ENCODE peak calls at places on chromosomes 1 and 21, in six cellular contexts. B is GM12878, V is HepG2, S is upper lobe of left lung, J is A549, D is K562. W is an unnamed sample.
A peak's percentile ranks its signal among the peaks of the same experiment; 100 is the strongest.

GRCh38 chr1:219323426-219323825 is 149.7 kb downstream of the LYPLAL1 start:
- ATAC-seq in J (no peak), D (no peak), B (no peak), V (no peak), S (no peak), W (no peak)

GRCh38 chr1:13728104-13728503 is 28.1 kb downstream of the PRDM2 start:
- ATAC-seq in D (no peak), J (no peak), S (no peak), V (no peak), B (no peak), W (no peak)

GRCh38 chr1:24786191-24786590 is 40.9 kb downstream of the CLIC4 start:
- ATAC-seq in J (no peak), B (no peak), D (no peak), S (no peak), V (no peak), W (peak; percentile 86)

GRCh38 chr1:165389609-165390008 is 33.1 kb upstream of the LMX1A start:
- ATAC-seq in D (no peak), V (no peak), B (no peak), J (no peak), S (no peak), W (no peak)

GRCh38 chr1:109423498-109423897 is 2.8 kb downstream of the PSMA5 start:
- ATAC-seq in B (no peak), S (no peak), J (no peak), D (no peak), V (no peak), W (no peak)

GRCh38 chr1:78388275-78388674 is 102.5 kb upstream of the PTGFR start:
- ATAC-seq in B (no peak), J (no peak), D (no peak), S (no peak), V (no peak), W (no peak)

GRCh38 chr1:209513226-209513625 is 70.3 kb upstream of the CAMK1G start:
- ATAC-seq in D (peak; percentile 94), J (peak; percentile 89), S (no peak), B (peak; percentile 85), V (peak; percentile 79), W (no peak)

GRCh38 chr1:154578058-154578418 is 10.5 kb downstream of the CHRNB2 start:
- ATAC-seq in V (no peak), J (no peak), S (no peak), D (no peak), B (no peak), W (peak; percentile 39)

GRCh38 chr1:227869281-227869842 is 53.9 kb downstream of the PRSS38 start:
- ATAC-seq in D (no peak), V (no peak), B (no peak), S (no peak), J (no peak), W (no peak)

GRCh38 chr1:246497331-246497915 is 9.7 kb downstream of the SMYD3 start:
- ATAC-seq in S (no peak), J (peak; percentile 70), V (peak; percentile 23), B (peak; percentile 86), D (peak; percentile 45), W (no peak)

GRCh38 chr1:221122501-221122900 is 243.3 kb downstream of the HLX start:
- ATAC-seq in S (no peak), D (no peak), J (no peak), B (no peak), V (no peak), W (no peak)

GRCh38 chr1:207006914-207007313 is 25.6 kb downstream of the C1orf116 start:
- ATAC-seq in J (no peak), S (no peak), D (peak; percentile 22), B (no peak), V (peak; percentile 27), W (no peak)

GRCh38 chr1:115184951-115185331 is 95.6 kb upstream of the TSPAN2 start:
- ATAC-seq in J (peak; percentile 23), S (no peak), V (no peak), D (peak; percentile 47), B (no peak), W (peak; percentile 75)

GRCh38 chr1:114235956-114236355 is 82.3 kb upstream of the SYT6 start:
- ATAC-seq in S (no peak), B (no peak), V (no peak), D (no peak), J (no peak), W (no peak)

GRCh38 chr1:21149430-21149861 is 27.3 kb downstream of the EIF4G3 start:
- ATAC-seq in S (peak; percentile 76), B (no peak), V (no peak), J (peak; percentile 77), D (no peak), W (peak; percentile 46)

GRCh38 chr1:59125154-59125553 is 171.7 kb upstream of the FGGY start:
- ATAC-seq in V (no peak), B (no peak), S (no peak), D (no peak), J (no peak), W (no peak)

GRCh38 chr21:34822957-34823356 is 154.2 kb downstream of the CLIC6 start:
- ATAC-seq in J (no peak), V (no peak), S (no peak), B (no peak), D (no peak), W (no peak)

GRCh38 chr1:23720256-23720995 is 22.8 kb upstream of the ELOA start:
- ATAC-seq in D (no peak), B (peak; percentile 79), S (no peak), V (no peak), J (no peak), W (no peak)

GRCh38 chr1:161115132-161115711 is 2.6 kb downstream of the PFDN2 start:
- ATAC-seq in V (no peak), S (no peak), D (peak; percentile 10), B (no peak), J (peak; percentile 22), W (no peak)

GRCh38 chr1:13583964-13584791 is 546 bp downstream of the PDPN start:
- ATAC-seq in S (peak; percentile 56), B (no peak), V (no peak), J (no peak), D (no peak), W (peak; percentile 75)

GRCh38 chr21:44547656-44548331 is 3.5 kb downstream of the KRTAP10-2 start:
- ATAC-seq in S (no peak), D (no peak), B (no peak), V (no peak), J (no peak), W (no peak)

GRCh38 chr1:200103961-200104583 is 76.6 kb downstream of the NR5A2 start:
- ATAC-seq in B (no peak), V (no peak), J (no peak), S (no peak), D (no peak), W (no peak)

GRCh38 chr1:6465461-6466005 is 440 bp downstream of the TNFRSF25 start:
- ATAC-seq in S (no peak), B (no peak), J (no peak), V (peak; percentile 2), D (no peak), W (no peak)

GRCh38 chr21:44989943-44990780 is 50.3 kb downstream of the SLX9 start:
- ATAC-seq in D (no peak), B (no peak), S (no peak), J (no peak), V (no peak), W (no peak)

GRCh38 chr1:69711159-69711930 is 143.6 kb downstream of the LRRC7 start:
- ATAC-seq in J (no peak), V (no peak), D (no peak), S (no peak), B (no peak), W (no peak)

GRCh38 chr1:8711161-8711560 is 106.3 kb downstream of the RERE start:
- ATAC-seq in D (no peak), J (no peak), B (no peak), V (no peak), S (no peak), W (no peak)

GRCh38 chr1:8708259-8708658 is 109.2 kb downstream of the RERE start:
- ATAC-seq in D (no peak), B (no peak), J (no peak), S (no peak), V (no peak), W (no peak)

GRCh38 chr1:8711873-8712412 is 105.5 kb downstream of the RERE start:
- ATAC-seq in J (no peak), S (no peak), D (peak; percentile 19), B (peak; percentile 53), V (peak; percentile 80), W (no peak)

GRCh38 chr1:8716238-8716637 is 101.2 kb downstream of the RERE start:
- ATAC-seq in B (no peak), V (no peak), D (no peak), S (no peak), J (no peak), W (no peak)

GRCh38 chr1:8712413-8713229 is 104.8 kb downstream of the RERE start:
- ATAC-seq in J (peak; percentile 92), B (peak; percentile 83), D (peak; percentile 82), S (no peak), V (peak; percentile 86), W (peak; percentile 63)
- TF ChIP-seq EP300 in J (peak; percentile 86), B (peak; percentile 55), D (no peak), S (peak; percentile 42), V (peak; percentile 49), W (no peak)

GRCh38 chr1:31944205-31945089 is 6.3 kb upstream of the PTP4A2 start:
- ATAC-seq in S (peak; percentile 94), V (peak; percentile 39), D (peak; percentile 91), B (peak; percentile 85), J (peak; percentile 90), W (peak; percentile 90)
- TF ChIP-seq POLR2A in S (peak; percentile 53), V (no peak), D (peak; percentile 96), B (peak; percentile 99), J (peak; percentile 35), W (peak; percentile 45)

GRCh38 chr1:9687120-9687875 is 35.8 kb downstream of the PIK3CD start:
- ATAC-seq in D (peak; percentile 80), S (peak; percentile 6), B (peak; percentile 69), V (peak; percentile 70), J (peak; percentile 81), W (peak; percentile 32)
- TF ChIP-seq CTCF in D (peak; percentile 47), S (no peak), B (peak; percentile 28), V (no peak), J (no peak), W (no peak)

GRCh38 chr1:111490220-111490619 is 13.2 kb downstream of the ADORA3 start:
- ATAC-seq in S (no peak), J (no peak), V (no peak), D (no peak), B (no peak), W (no peak)

GRCh38 chr1:111486431-111486830 is 12.6 kb downstream of the C1orf162 start:
- ATAC-seq in B (no peak), D (no peak), J (no peak), V (no peak), S (no peak), W (no peak)

GRCh38 chr1:111491070-111491469 is 12.4 kb downstream of the ADORA3 start:
- ATAC-seq in S (no peak), D (no peak), J (no peak), V (no peak), B (no peak), W (no peak)

GRCh38 chr1:111488669-111489068 is 14.8 kb downstream of the ADORA3 start:
- ATAC-seq in S (no peak), V (no peak), D (no peak), B (no peak), J (no peak), W (no peak)

DNA sequence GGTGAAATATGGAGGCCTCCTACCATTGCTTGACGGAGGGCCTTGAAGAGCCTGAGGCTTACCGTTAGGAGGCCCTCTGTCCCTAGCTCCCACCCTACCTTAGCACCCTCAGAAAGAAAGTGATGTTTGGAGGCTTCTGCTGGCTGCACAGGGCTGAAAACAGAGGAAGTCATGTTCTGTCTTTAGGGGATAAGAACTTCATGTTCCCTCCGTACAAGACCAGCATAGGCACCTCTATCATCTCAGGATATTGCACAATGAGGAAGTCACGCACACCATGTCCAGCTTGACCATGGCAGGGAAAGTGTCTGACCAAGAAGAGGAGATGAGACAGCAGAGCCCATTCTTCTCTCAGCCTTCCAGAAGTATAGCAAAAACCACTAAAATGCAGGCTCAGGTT is 13.8 kb downstream of the ADORA3 start:
- ATAC-seq in D (peak; percentile 59), B (no peak), V (peak; percentile 35), S (peak; percentile 73), J (no peak), W (peak; percentile 78)
- TF ChIP-seq EP300 in D (no peak), B (no peak), V (no peak), S (peak; percentile 98), J (no peak), W (no peak)